ENCODE peak calls at places on chromosome 15, in six cellular contexts. N is activated effector memory CD4-positive, alpha-beta T cell treated with anti-CD3 and anti-CD28 coated beads, Interleukin-2, amount 50 U/mL, for 16 hours; E is upper lobe of right lung; Y is HepG2; Q is T-cell; H is EH. J is an unnamed sample.

GRCh38 chr15:25183581-25184330 is 229.0 kb downstream of the SNRPN start:
- DNase-seq in N (peak; percentile 53), Y (no peak), E (peak; percentile 40), H (no peak), Q (no peak), J (peak; percentile 54)

GRCh38 chr15:59138243-59138642 is 33.3 kb downstream of the CCNB2 start:
- DNase-seq in Q (peak; percentile 18), H (peak; percentile 47), N (peak; percentile 86), E (peak; percentile 74), Y (peak; percentile 54), J (no peak)

GRCh38 chr15:31228980-31229826 is 97.4 kb upstream of the KLF13 start:
- DNase-seq in N (peak; percentile 39), Y (peak; percentile 58), E (peak; percentile 81), Q (no peak), H (no peak), J (no peak)

GRCh38 chr15:52651114-52651513 is 28.1 kb downstream of the ATOSA start:
- DNase-seq in Y (no peak), Q (no peak), H (no peak), N (no peak), E (no peak), J (no peak)

GRCh38 chr15:24898715-24899278 is 56.0 kb upstream of the SNRPN start:
- DNase-seq in Y (no peak), E (no peak), N (no peak), H (no peak), Q (no peak), J (no peak)

GRCh38 chr15:25793354-25794050 is 69.6 kb downstream of the ATP10A start:
- DNase-seq in Y (no peak), H (no peak), Q (no peak), N (peak; percentile 38), E (peak; percentile 68), J (no peak)

GRCh38 chr15:59170295-59170881 is 36.3 kb upstream of the LDHAL6B start:
- DNase-seq in Q (no peak), H (peak; percentile 93), E (peak; percentile 65), Y (peak; percentile 16), N (no peak), J (no peak)

GRCh38 chr15:90598679-90599078 is 69.0 kb downstream of the CRTC3 start:
- DNase-seq in Q (no peak), N (no peak), Y (no peak), H (no peak), E (no peak), J (no peak)

GRCh38 chr15:78437107-78437761 is 782 bp upstream of the IREB2 start:
- DNase-seq in Y (no peak), E (no peak), H (no peak), Q (no peak), N (no peak), J (no peak)

GRCh38 chr15:31077181-31077580 is 24.3 kb downstream of the TRPM1 start:
- DNase-seq in H (no peak), Q (no peak), Y (no peak), E (no peak), N (no peak), J (no peak)

GRCh38 chr15:79978694-79979519 is 7.9 kb upstream of the BCL2A1 start:
- DNase-seq in N (no peak), Q (no peak), H (peak; percentile 72), E (no peak), Y (peak; percentile 87), J (no peak)

GRCh38 chr15:39625856-39626255 is 45.0 kb downstream of the THBS1 start:
- DNase-seq in E (no peak), Y (no peak), Q (no peak), N (no peak), H (peak; percentile 41), J (no peak)

GRCh38 chr15:74307827-74308642 is 59.4 kb downstream of the CYP11A1 start:
- DNase-seq in Q (no peak), N (no peak), Y (peak; percentile 33), H (peak; percentile 69), E (no peak), J (no peak)

GRCh38 chr15:67201136-67201535 is 53.3 kb downstream of the AAGAB start:
- DNase-seq in Q (no peak), E (no peak), N (no peak), H (peak; percentile 52), Y (no peak), J (no peak)

GRCh38 chr15:29740692-29741311 is 81.5 kb downstream of the TJP1 start:
- DNase-seq in N (no peak), Y (peak; percentile 8), H (peak; percentile 9), Q (no peak), E (no peak), J (no peak)

GRCh38 chr15:101526442-101526841 is 36.9 kb upstream of the PCSK6 start:
- DNase-seq in E (no peak), N (no peak), Q (no peak), Y (no peak), H (no peak), J (no peak)

GRCh38 chr15:101206173-101206572 is 45.7 kb downstream of the CHSY1 start:
- DNase-seq in E (no peak), Q (peak; percentile 12), H (peak; percentile 66), Y (no peak), N (peak; percentile 93), J (no peak)

GRCh38 chr15:65194826-65195541 is 9.8 kb upstream of the CLPX start:
- DNase-seq in H (no peak), E (no peak), Q (no peak), Y (no peak), N (peak; percentile 61), J (no peak)

GRCh38 chr15:47987908-47988532 is 132.8 kb upstream of the SLC24A5 start:
- DNase-seq in E (no peak), Q (no peak), H (peak; percentile 64), N (no peak), Y (peak; percentile 35), J (no peak)

GRCh38 chr15:81888748-81889479 is 156.9 kb downstream of the MEX3B start:
- DNase-seq in N (no peak), H (peak; percentile 96), Y (no peak), E (no peak), Q (no peak), J (no peak)

GRCh38 chr15:36938764-36939163 is 161.6 kb downstream of the MEIS2 start:
- DNase-seq in H (no peak), E (no peak), N (no peak), Q (no peak), Y (no peak), J (no peak)

GRCh38 chr15:101597360-101597928 is 54.7 kb downstream of the TM2D3 start:
- DNase-seq in N (no peak), Y (no peak), H (no peak), E (no peak), Q (no peak), J (no peak)

GRCh38 chr15:40598672-40599071 is 4.6 kb downstream of the KNL1 start:
- DNase-seq in Q (no peak), E (no peak), H (no peak), N (no peak), Y (no peak), J (no peak)

GRCh38 chr15:90201150-90201943 is at the start of gene SEMA4B:
- DNase-seq in N (peak; percentile 90), E (peak; percentile 89), H (peak; percentile 67), Q (peak; percentile 43), Y (peak; percentile 36), J (peak; percentile 92)

GRCh38 chr15:36885709-36886108 is 214.6 kb downstream of the MEIS2 start:
- DNase-seq in Q (no peak), N (no peak), E (no peak), H (no peak), Y (no peak), J (no peak)

GRCh38 chr15:27486036-27486435 is 515.1 kb downstream of the GABRG3 start:
- DNase-seq in E (no peak), N (no peak), Y (no peak), H (no peak), Q (no peak), J (no peak)

GRCh38 chr15:98525625-98526024 is 122.7 kb upstream of the IGF1R start:
- DNase-seq in N (no peak), Y (no peak), Q (no peak), H (peak; percentile 16), E (no peak), J (no peak)

GRCh38 chr15:67080900-67081431 is 15.6 kb downstream of the SMAD3 start:
- DNase-seq in Q (no peak), H (peak; percentile 96), Y (no peak), N (peak; percentile 85), E (peak; percentile 83), J (peak; percentile 80)

GRCh38 chr15:30770759-30771158 is 133.0 kb upstream of the FAN1 start:
- DNase-seq in N (no peak), Q (no peak), H (no peak), E (no peak), Y (no peak), J (no peak)

GRCh38 chr15:77028451-77029165 is 33.7 kb downstream of the PSTPIP1 start:
- DNase-seq in N (no peak), Q (no peak), H (no peak), Y (no peak), E (peak; percentile 64), J (peak; percentile 50)

GRCh38 chr15:71691700-71692417 is 118.5 kb upstream of the NR2E3 start:
- DNase-seq in N (no peak), Q (no peak), Y (no peak), H (peak; percentile 84), E (no peak), J (no peak)

GRCh38 chr15:32042269-32042996 is 12.1 kb downstream of the CHRNA7 start:
- DNase-seq in Y (no peak), E (no peak), N (no peak), Q (no peak), H (no peak), J (no peak)

GRCh38 chr15:58232273-58233065 is 94.3 kb downstream of the AQP9 start:
- DNase-seq in N (no peak), Y (no peak), H (no peak), Q (no peak), E (no peak), J (no peak)

GRCh38 chr15:76773234-76773633 is 131.9 kb downstream of the SCAPER start:
- DNase-seq in Q (no peak), H (no peak), N (no peak), Y (no peak), E (no peak), J (no peak)

GRCh38 chr15:89112341-89112971 is 24.2 kb downstream of the ABHD2 start:
- DNase-seq in H (peak; percentile 66), N (no peak), Q (no peak), E (no peak), Y (peak; percentile 77), J (no peak)

GRCh38 chr15:40957581-40958051 is 4.3 kb downstream of the CHAC1 start:
- DNase-seq in Y (no peak), Q (no peak), H (peak; percentile 29), N (no peak), E (no peak), J (peak; percentile 85)

GRCh38 chr15:31390029-31390428 is 63.4 kb downstream of the KLF13 start:
- DNase-seq in E (no peak), Q (no peak), Y (no peak), H (no peak), N (peak; percentile 19), J (no peak)

J was measured in cardiac septum.